ENCODE peak calls at places on chromosomes 1 and 21, in seven cellular contexts. N is thyroid gland; U is Kasumi-1; T is caudate nucleus; D is T-helper 1 cell; W is activated CD8-positive, alpha-beta memory T cell treated with anti-CD3 and anti-CD28 coated beads for 1 hour; P is LoVo. O is an unnamed sample.

GRCh38 chr1:60942291-60942690 is 140.1 kb upstream of the NFIA start:
- DNase-seq in N (no peak), U (no peak), D (no peak), P (peak; percentile 17), W (no peak), T (no peak), O (no peak)

GRCh38 chr1:43172532-43172972 is 422 bp downstream of the CFAP57 start:
- DNase-seq in U (peak; percentile 87), T (peak; percentile 95), N (peak; percentile 78), W (peak; percentile 79), P (peak; percentile 89), D (peak; percentile 76), O (peak; percentile 94)

GRCh38 chr1:81369814-81370213 is 430.9 kb upstream of the ADGRL2 start:
- DNase-seq in D (no peak), T (no peak), P (no peak), U (no peak), N (no peak), W (no peak), O (no peak)

GRCh38 chr1:104785575-104786187 is 1036.0 kb downstream of the AMY1C start:
- DNase-seq in N (no peak), D (no peak), W (no peak), U (no peak), T (no peak), P (no peak), O (no peak)

GRCh38 chr1:160539896-160540858 is 17.1 kb upstream of the SLAMF6 start:
- DNase-seq in W (peak; percentile 11), T (no peak), D (no peak), N (no peak), P (peak; percentile 42), U (peak; percentile 97), O (no peak)

GRCh38 chr1:34108269-34108668 is 56.8 kb downstream of the CSMD2 start:
- DNase-seq in U (no peak), T (no peak), P (no peak), D (no peak), N (no peak), W (no peak), O (no peak)

GRCh38 chr1:157460381-157460780 is 91.9 kb downstream of the FCRL5 start:
- DNase-seq in T (no peak), P (no peak), D (no peak), N (no peak), W (no peak), U (no peak), O (no peak)

GRCh38 chr21:43269461-43269860 is 100.7 kb downstream of the CRYAA start:
- DNase-seq in T (no peak), U (no peak), N (no peak), W (peak; percentile 22), D (no peak), P (no peak), O (peak; percentile 94)

GRCh38 chr21:43718872-43719747 is at the start of gene PDXK:
- DNase-seq in T (peak; percentile 85), N (peak; percentile 82), D (peak; percentile 53), W (peak; percentile 63), P (peak; percentile 89), U (peak; percentile 63), O (peak; percentile 98)

GRCh38 chr1:38117444-38117887 is 70.9 kb upstream of the POU3F1 start:
- DNase-seq in N (no peak), T (no peak), P (no peak), W (no peak), U (no peak), D (no peak), O (peak; percentile 36)

GRCh38 chr1:10474613-10475507 is at the start of gene PEX14:
- DNase-seq in W (peak; percentile 69), P (peak; percentile 92), D (peak; percentile 65), U (peak; percentile 95), N (peak; percentile 83), T (peak; percentile 84), O (peak; percentile 96)

GRCh38 chr1:42195841-42196240 is 31.3 kb upstream of the GUCA2A start:
- DNase-seq in N (no peak), D (no peak), W (no peak), U (no peak), T (no peak), P (no peak), O (no peak)

GRCh38 chr1:177256153-177256814 is 85.5 kb downstream of the BRINP2 start:
- DNase-seq in U (no peak), T (peak; percentile 72), D (no peak), P (peak; percentile 8), W (no peak), N (peak; percentile 36), O (peak; percentile 58)

GRCh38 chr1:216917039-216917438 is 193.8 kb upstream of the ESRRG start:
- DNase-seq in D (no peak), U (no peak), T (no peak), W (no peak), N (peak; percentile 19), P (no peak), O (no peak)

GRCh38 chr1:234957330-234958065 is 171.1 kb downstream of the TOMM20 start:
- DNase-seq in P (peak; percentile 89), N (no peak), D (no peak), W (no peak), U (peak; percentile 28), T (no peak), O (peak; percentile 71)

GRCh38 chr1:43049487-43049886 is 90.8 kb upstream of the SLC2A1 start:
- DNase-seq in U (no peak), T (no peak), N (no peak), P (no peak), W (no peak), D (no peak), O (no peak)

GRCh38 chr1:182784556-182785171 is 4.9 kb upstream of the NPL start:
- DNase-seq in U (peak; percentile 89), N (no peak), W (no peak), D (no peak), P (peak; percentile 49), T (no peak), O (no peak)

GRCh38 chr1:199751962-199752687 is 275.4 kb upstream of the NR5A2 start:
- DNase-seq in T (no peak), N (peak; percentile 24), P (no peak), W (no peak), U (no peak), D (no peak), O (no peak)

GRCh38 chr1:187928288-187928687 is 1099.5 kb downstream of the PLA2G4A start:
- DNase-seq in P (peak; percentile 13), T (peak; percentile 4), D (no peak), W (no peak), N (no peak), U (no peak), O (peak; percentile 47)

GRCh38 chr21:27024316-27024715 is 57.4 kb upstream of the ADAMTS5 start:
- DNase-seq in T (no peak), P (no peak), U (no peak), W (no peak), D (no peak), N (no peak), O (no peak)

GRCh38 chr1:173149887-173150286 is 57.2 kb downstream of the TNFSF4 start:
- DNase-seq in P (no peak), U (no peak), W (no peak), D (no peak), T (no peak), N (no peak), O (no peak)

GRCh38 chr21:43012596-43012995 is 38.2 kb downstream of the PKNOX1 start:
- DNase-seq in N (no peak), P (peak; percentile 15), W (no peak), T (no peak), U (no peak), D (no peak), O (no peak)

GRCh38 chr1:6269997-6270401 is 9.1 kb upstream of the GPR153 start:
- DNase-seq in N (no peak), W (no peak), P (no peak), T (no peak), U (no peak), D (no peak), O (no peak)